ENCODE peak calls at places on chromosomes 6 and 20, in eight cellular contexts. L is DMS 273 treated with DMSO at 0.1 percent for 48 hours; W is RCC 7860; K is GM04504; A is NCI-H1417; Z is HS-27A; T is RPMI7951; U is activated naive CD4-positive, alpha-beta T cell treated with anti-CD3 and anti-CD28 coated beads, Interleukin-2, amount 10 ng/mL, durations not matched to agents 7 days and 5 days. Q is an unnamed sample.

GRCh38 chr6:123616016-123616415 is 20.7 kb downstream of the TRDN start:
- DNase-seq in K (no peak), A (no peak), W (no peak), U (no peak), L (no peak), T (no peak), Z (no peak), Q (no peak)

GRCh38 chr20:52201395-52201794 is 9.8 kb upstream of the ZFP64 start:
- DNase-seq in U (no peak), T (no peak), W (no peak), K (no peak), Z (no peak), L (no peak), A (peak), Q (no peak)

GRCh38 chr20:4546342-4546741 is 175.4 kb upstream of the PRND start:
- DNase-seq in A (no peak), T (no peak), Z (no peak), W (no peak), U (no peak), K (no peak), L (no peak), Q (no peak)

GRCh38 chr6:140178550-140179334 is 804.3 kb upstream of the CITED2 start:
- DNase-seq in K (peak), T (peak), Z (no peak), W (no peak), A (no peak), L (no peak), U (no peak), Q (peak)

GRCh38 chr6:150710236-150710635 is 110.6 kb downstream of the PLEKHG1 start:
- DNase-seq in L (no peak), U (no peak), W (no peak), Z (no peak), A (no peak), K (no peak), T (no peak), Q (no peak)

GRCh38 chr6:111874030-111874425 is 776 bp upstream of the FYN start:
- DNase-seq in L (no peak), A (peak), Z (no peak), W (no peak), U (peak), T (peak), K (no peak), Q (no peak)

GRCh38 chr20:47389867-47390347 is 33.4 kb upstream of the ZMYND8 start:
- DNase-seq in A (no peak), U (no peak), L (no peak), K (no peak), T (peak), W (no peak), Z (no peak), Q (peak)

GRCh38 chr6:39688494-39688893 is 36.7 kb downstream of the KIF6 start:
- DNase-seq in T (peak), L (no peak), K (peak), W (no peak), A (no peak), U (no peak), Z (no peak), Q (no peak)

GRCh38 chr6:118710616-118711015 is 59.2 kb upstream of the CEP85L start:
- DNase-seq in K (no peak), W (no peak), L (no peak), T (peak), A (no peak), Z (no peak), U (no peak), Q (no peak)

GRCh38 chr20:8527998-8528397 is 395.9 kb downstream of the PLCB1 start:
- DNase-seq in A (no peak), U (no peak), K (no peak), L (no peak), T (peak), Z (peak), W (no peak), Q (no peak)

GRCh38 chr6:37624606-37625574 is 72.8 kb downstream of the MDGA1 start:
- DNase-seq in T (peak), A (peak), U (no peak), K (no peak), L (peak), Z (no peak), W (no peak), Q (peak)

GRCh38 chr6:75347797-75348610 is 63.4 kb upstream of the TMEM30A start:
- DNase-seq in Z (no peak), L (no peak), T (no peak), U (no peak), W (no peak), A (no peak), K (no peak), Q (no peak)

GRCh38 chr6:149225946-149226345 is 91.6 kb upstream of the TAB2 start:
- DNase-seq in U (no peak), T (no peak), Z (no peak), K (no peak), A (no peak), L (no peak), W (no peak), Q (no peak)

GRCh38 chr20:46243707-46244628 is 64.3 kb downstream of the CDH22 start:
- DNase-seq in U (no peak), A (peak), K (no peak), T (no peak), W (no peak), L (no peak), Z (no peak), Q (peak)

GRCh38 chr6:85470023-85470410 is 20.1 kb downstream of the NT5E start:
- DNase-seq in K (no peak), W (no peak), L (no peak), Z (no peak), A (no peak), U (no peak), T (peak), Q (no peak)

GRCh38 chr6:159451051-159451450 is 242.0 kb downstream of the SOD2 start:
- DNase-seq in K (no peak), L (no peak), Z (no peak), A (no peak), W (no peak), T (peak), U (no peak), Q (no peak)

GRCh38 chr6:34460796-34461507 is 4.9 kb upstream of the PACSIN1 start:
- DNase-seq in T (no peak), Z (no peak), L (no peak), K (no peak), W (no peak), U (no peak), A (no peak), Q (peak)

GRCh38 chr20:38825901-38826625 is 20.6 kb downstream of the PPP1R16B start:
- DNase-seq in A (peak), Z (no peak), W (no peak), U (no peak), T (peak), K (peak), L (peak), Q (peak)